ENCODE peak calls at places on chromosomes 11 and 22, in nine cellular contexts. One of them, this sample, is unnamed.

GRCh38 chr22:36486619-36487384 is 5.4 kb upstream of the TXN2 start:
- DNase-seq in activated CD8-positive, alpha-beta memory T cell treated with anti-CD3 and anti-CD28 coated beads for 1 hour: peak
- DNase-seq in NCI-H1436: no peak
- DNase-seq in GM12865: peak
- DNase-seq in MV-4-11: peak
- DNase-seq in stimulated activated CD4-positive, alpha-beta T cell treated with anti-CD3 and anti-CD28 coated beads, Interleukin-1b, Interleukin-23, amount 100 ng/mL, for 48 hours: peak
- DNase-seq in T1000: peak
- DNase-seq in cerebellum: no peak
- DNase-seq in NAMALWA: peak
- DNase-seq in this sample: peak

GRCh38 chr11:623999-624704 is 603 bp downstream of the CDHR5 start:
- DNase-seq in activated CD8-positive, alpha-beta memory T cell treated with anti-CD3 and anti-CD28 coated beads for 1 hour: no peak
- DNase-seq in NCI-H1436: no peak
- DNase-seq in GM12865: no peak
- DNase-seq in MV-4-11: no peak
- DNase-seq in stimulated activated CD4-positive, alpha-beta T cell treated with anti-CD3 and anti-CD28 coated beads, Interleukin-1b, Interleukin-23, amount 100 ng/mL, for 48 hours: no peak
- DNase-seq in T1000: no peak
- DNase-seq in cerebellum: no peak
- DNase-seq in NAMALWA: no peak
- DNase-seq in this sample: no peak

GRCh38 chr11:58243954-58244353 is 15.2 kb upstream of the OR10Q1 start:
- DNase-seq in activated CD8-positive, alpha-beta memory T cell treated with anti-CD3 and anti-CD28 coated beads for 1 hour: no peak
- DNase-seq in NCI-H1436: no peak
- DNase-seq in GM12865: no peak
- DNase-seq in MV-4-11: no peak
- DNase-seq in stimulated activated CD4-positive, alpha-beta T cell treated with anti-CD3 and anti-CD28 coated beads, Interleukin-1b, Interleukin-23, amount 100 ng/mL, for 48 hours: no peak
- DNase-seq in T1000: no peak
- DNase-seq in cerebellum: no peak
- DNase-seq in NAMALWA: no peak
- DNase-seq in this sample: no peak

GRCh38 chr22:18096823-18097222 is 13.8 kb upstream of the TUBA8 start:
- DNase-seq in activated CD8-positive, alpha-beta memory T cell treated with anti-CD3 and anti-CD28 coated beads for 1 hour: no peak
- DNase-seq in NCI-H1436: no peak
- DNase-seq in GM12865: peak
- DNase-seq in MV-4-11: peak
- DNase-seq in stimulated activated CD4-positive, alpha-beta T cell treated with anti-CD3 and anti-CD28 coated beads, Interleukin-1b, Interleukin-23, amount 100 ng/mL, for 48 hours: peak
- DNase-seq in T1000: no peak
- DNase-seq in cerebellum: no peak
- DNase-seq in NAMALWA: no peak
- DNase-seq in this sample: no peak

GRCh38 chr11:112693781-112694180 is 267.4 kb upstream of the NCAM1 start:
- DNase-seq in activated CD8-positive, alpha-beta memory T cell treated with anti-CD3 and anti-CD28 coated beads for 1 hour: no peak
- DNase-seq in NCI-H1436: no peak
- DNase-seq in GM12865: no peak
- DNase-seq in MV-4-11: no peak
- DNase-seq in stimulated activated CD4-positive, alpha-beta T cell treated with anti-CD3 and anti-CD28 coated beads, Interleukin-1b, Interleukin-23, amount 100 ng/mL, for 48 hours: no peak
- DNase-seq in T1000: no peak
- DNase-seq in cerebellum: no peak
- DNase-seq in NAMALWA: no peak
- DNase-seq in this sample: no peak

GRCh38 chr11:121814962-121815361 is 301.1 kb downstream of the BLID start:
- DNase-seq in activated CD8-positive, alpha-beta memory T cell treated with anti-CD3 and anti-CD28 coated beads for 1 hour: no peak
- DNase-seq in NCI-H1436: no peak
- DNase-seq in GM12865: no peak
- DNase-seq in MV-4-11: no peak
- DNase-seq in stimulated activated CD4-positive, alpha-beta T cell treated with anti-CD3 and anti-CD28 coated beads, Interleukin-1b, Interleukin-23, amount 100 ng/mL, for 48 hours: no peak
- DNase-seq in T1000: no peak
- DNase-seq in cerebellum: no peak
- DNase-seq in NAMALWA: no peak
- DNase-seq in this sample: no peak

GRCh38 chr11:131689049-131689925 is 318.9 kb downstream of the NTM start:
- DNase-seq in activated CD8-positive, alpha-beta memory T cell treated with anti-CD3 and anti-CD28 coated beads for 1 hour: no peak
- DNase-seq in NCI-H1436: no peak
- DNase-seq in GM12865: no peak
- DNase-seq in MV-4-11: no peak
- DNase-seq in stimulated activated CD4-positive, alpha-beta T cell treated with anti-CD3 and anti-CD28 coated beads, Interleukin-1b, Interleukin-23, amount 100 ng/mL, for 48 hours: no peak
- DNase-seq in T1000: no peak
- DNase-seq in cerebellum: no peak
- DNase-seq in NAMALWA: no peak
- DNase-seq in this sample: no peak

GRCh38 chr11:107457205-107457557 is 444 bp downstream of the CWF19L2 start:
- DNase-seq in activated CD8-positive, alpha-beta memory T cell treated with anti-CD3 and anti-CD28 coated beads for 1 hour: no peak
- DNase-seq in NCI-H1436: no peak
- DNase-seq in GM12865: peak
- DNase-seq in MV-4-11: no peak
- DNase-seq in stimulated activated CD4-positive, alpha-beta T cell treated with anti-CD3 and anti-CD28 coated beads, Interleukin-1b, Interleukin-23, amount 100 ng/mL, for 48 hours: no peak
- DNase-seq in T1000: no peak
- DNase-seq in cerebellum: peak
- DNase-seq in NAMALWA: peak
- DNase-seq in this sample: no peak

GRCh38 chr11:1953489-1954284 is 6.6 kb downstream of the MRPL23 start:
- DNase-seq in activated CD8-positive, alpha-beta memory T cell treated with anti-CD3 and anti-CD28 coated beads for 1 hour: no peak
- DNase-seq in NCI-H1436: no peak
- DNase-seq in GM12865: no peak
- DNase-seq in MV-4-11: no peak
- DNase-seq in stimulated activated CD4-positive, alpha-beta T cell treated with anti-CD3 and anti-CD28 coated beads, Interleukin-1b, Interleukin-23, amount 100 ng/mL, for 48 hours: no peak
- DNase-seq in T1000: no peak
- DNase-seq in cerebellum: no peak
- DNase-seq in NAMALWA: peak
- DNase-seq in this sample: no peak

GRCh38 chr11:3028808-3029207 is 28.4 kb downstream of the CARS1 start:
- DNase-seq in activated CD8-positive, alpha-beta memory T cell treated with anti-CD3 and anti-CD28 coated beads for 1 hour: no peak
- DNase-seq in NCI-H1436: no peak
- DNase-seq in GM12865: no peak
- DNase-seq in MV-4-11: no peak
- DNase-seq in stimulated activated CD4-positive, alpha-beta T cell treated with anti-CD3 and anti-CD28 coated beads, Interleukin-1b, Interleukin-23, amount 100 ng/mL, for 48 hours: no peak
- DNase-seq in T1000: no peak
- DNase-seq in cerebellum: no peak
- DNase-seq in NAMALWA: no peak
- DNase-seq in this sample: no peak

GRCh38 chr11:117807482-117808272 is 10.7 kb upstream of the DSCAML1 start:
- DNase-seq in activated CD8-positive, alpha-beta memory T cell treated with anti-CD3 and anti-CD28 coated beads for 1 hour: peak
- DNase-seq in NCI-H1436: peak
- DNase-seq in GM12865: peak
- DNase-seq in MV-4-11: peak
- DNase-seq in stimulated activated CD4-positive, alpha-beta T cell treated with anti-CD3 and anti-CD28 coated beads, Interleukin-1b, Interleukin-23, amount 100 ng/mL, for 48 hours: peak
- DNase-seq in T1000: no peak
- DNase-seq in cerebellum: peak
- DNase-seq in NAMALWA: peak
- DNase-seq in this sample: peak

GRCh38 chr11:33055361-33055760 is 16.0 kb downstream of the TCP11L1 start:
- DNase-seq in activated CD8-positive, alpha-beta memory T cell treated with anti-CD3 and anti-CD28 coated beads for 1 hour: no peak
- DNase-seq in NCI-H1436: no peak
- DNase-seq in GM12865: no peak
- DNase-seq in MV-4-11: no peak
- DNase-seq in stimulated activated CD4-positive, alpha-beta T cell treated with anti-CD3 and anti-CD28 coated beads, Interleukin-1b, Interleukin-23, amount 100 ng/mL, for 48 hours: no peak
- DNase-seq in T1000: no peak
- DNase-seq in cerebellum: no peak
- DNase-seq in NAMALWA: no peak
- DNase-seq in this sample: no peak

GRCh38 chr11:14413307-14414072 is 54.5 kb upstream of the RRAS2 start:
- DNase-seq in activated CD8-positive, alpha-beta memory T cell treated with anti-CD3 and anti-CD28 coated beads for 1 hour: no peak
- DNase-seq in NCI-H1436: no peak
- DNase-seq in GM12865: peak
- DNase-seq in MV-4-11: no peak
- DNase-seq in stimulated activated CD4-positive, alpha-beta T cell treated with anti-CD3 and anti-CD28 coated beads, Interleukin-1b, Interleukin-23, amount 100 ng/mL, for 48 hours: peak
- DNase-seq in T1000: no peak
- DNase-seq in cerebellum: peak
- DNase-seq in NAMALWA: peak
- DNase-seq in this sample: peak

GRCh38 chr11:1005913-1006312 is 30.6 kb downstream of the MUC6 start:
- DNase-seq in activated CD8-positive, alpha-beta memory T cell treated with anti-CD3 and anti-CD28 coated beads for 1 hour: no peak
- DNase-seq in NCI-H1436: peak
- DNase-seq in GM12865: no peak
- DNase-seq in MV-4-11: no peak
- DNase-seq in stimulated activated CD4-positive, alpha-beta T cell treated with anti-CD3 and anti-CD28 coated beads, Interleukin-1b, Interleukin-23, amount 100 ng/mL, for 48 hours: no peak
- DNase-seq in T1000: no peak
- DNase-seq in cerebellum: no peak
- DNase-seq in NAMALWA: peak
- DNase-seq in this sample: no peak

GRCh38 chr22:44682556-44683168 is 19.3 kb upstream of the PRR5 start:
- DNase-seq in activated CD8-positive, alpha-beta memory T cell treated with anti-CD3 and anti-CD28 coated beads for 1 hour: no peak
- DNase-seq in NCI-H1436: peak
- DNase-seq in GM12865: no peak
- DNase-seq in MV-4-11: no peak
- DNase-seq in stimulated activated CD4-positive, alpha-beta T cell treated with anti-CD3 and anti-CD28 coated beads, Interleukin-1b, Interleukin-23, amount 100 ng/mL, for 48 hours: no peak
- DNase-seq in T1000: no peak
- DNase-seq in cerebellum: no peak
- DNase-seq in NAMALWA: no peak
- DNase-seq in this sample: no peak

GRCh38 chr22:46098525-46099475 is 51.5 kb upstream of the PPARA start:
- DNase-seq in activated CD8-positive, alpha-beta memory T cell treated with anti-CD3 and anti-CD28 coated beads for 1 hour: no peak
- DNase-seq in NCI-H1436: no peak
- DNase-seq in GM12865: no peak
- DNase-seq in MV-4-11: no peak
- DNase-seq in stimulated activated CD4-positive, alpha-beta T cell treated with anti-CD3 and anti-CD28 coated beads, Interleukin-1b, Interleukin-23, amount 100 ng/mL, for 48 hours: no peak
- DNase-seq in T1000: no peak
- DNase-seq in cerebellum: no peak
- DNase-seq in NAMALWA: no peak
- DNase-seq in this sample: no peak

GRCh38 chr11:12902784-12903491 is 106.2 kb upstream of the RASSF10 start:
- DNase-seq in activated CD8-positive, alpha-beta memory T cell treated with anti-CD3 and anti-CD28 coated beads for 1 hour: no peak
- DNase-seq in NCI-H1436: no peak
- DNase-seq in GM12865: no peak
- DNase-seq in MV-4-11: no peak
- DNase-seq in stimulated activated CD4-positive, alpha-beta T cell treated with anti-CD3 and anti-CD28 coated beads, Interleukin-1b, Interleukin-23, amount 100 ng/mL, for 48 hours: no peak
- DNase-seq in T1000: no peak
- DNase-seq in cerebellum: no peak
- DNase-seq in NAMALWA: no peak
- DNase-seq in this sample: no peak

GRCh38 chr11:110125632-110126031 is 32.4 kb downstream of the ZC3H12C start:
- DNase-seq in activated CD8-positive, alpha-beta memory T cell treated with anti-CD3 and anti-CD28 coated beads for 1 hour: no peak
- DNase-seq in NCI-H1436: no peak
- DNase-seq in GM12865: no peak
- DNase-seq in MV-4-11: no peak
- DNase-seq in stimulated activated CD4-positive, alpha-beta T cell treated with anti-CD3 and anti-CD28 coated beads, Interleukin-1b, Interleukin-23, amount 100 ng/mL, for 48 hours: no peak
- DNase-seq in T1000: no peak
- DNase-seq in cerebellum: no peak
- DNase-seq in NAMALWA: no peak
- DNase-seq in this sample: no peak

GRCh38 chr11:79414644-79415317 is 26.0 kb downstream of the TENM4 start:
- DNase-seq in activated CD8-positive, alpha-beta memory T cell treated with anti-CD3 and anti-CD28 coated beads for 1 hour: no peak
- DNase-seq in NCI-H1436: no peak
- DNase-seq in GM12865: no peak
- DNase-seq in MV-4-11: no peak
- DNase-seq in stimulated activated CD4-positive, alpha-beta T cell treated with anti-CD3 and anti-CD28 coated beads, Interleukin-1b, Interleukin-23, amount 100 ng/mL, for 48 hours: no peak
- DNase-seq in T1000: no peak
- DNase-seq in cerebellum: no peak
- DNase-seq in NAMALWA: no peak
- DNase-seq in this sample: no peak

GRCh38 chr11:106409681-106410080 is 332.2 kb downstream of the AASDHPPT start:
- DNase-seq in activated CD8-positive, alpha-beta memory T cell treated with anti-CD3 and anti-CD28 coated beads for 1 hour: no peak
- DNase-seq in NCI-H1436: no peak
- DNase-seq in GM12865: no peak
- DNase-seq in MV-4-11: no peak
- DNase-seq in stimulated activated CD4-positive, alpha-beta T cell treated with anti-CD3 and anti-CD28 coated beads, Interleukin-1b, Interleukin-23, amount 100 ng/mL, for 48 hours: no peak
- DNase-seq in T1000: no peak
- DNase-seq in cerebellum: no peak
- DNase-seq in NAMALWA: no peak
- DNase-seq in this sample: no peak

GRCh38 chr11:11976476-11977187 is 31.8 kb downstream of the DKK3 start:
- DNase-seq in activated CD8-positive, alpha-beta memory T cell treated with anti-CD3 and anti-CD28 coated beads for 1 hour: no peak
- DNase-seq in NCI-H1436: no peak
- DNase-seq in GM12865: no peak
- DNase-seq in MV-4-11: no peak
- DNase-seq in stimulated activated CD4-positive, alpha-beta T cell treated with anti-CD3 and anti-CD28 coated beads, Interleukin-1b, Interleukin-23, amount 100 ng/mL, for 48 hours: no peak
- DNase-seq in T1000: no peak
- DNase-seq in cerebellum: no peak
- DNase-seq in NAMALWA: no peak
- DNase-seq in this sample: no peak

GRCh38 chr11:60852639-60853468 is 2.9 kb downstream of the PTGDR2 start:
- DNase-seq in activated CD8-positive, alpha-beta memory T cell treated with anti-CD3 and anti-CD28 coated beads for 1 hour: no peak
- DNase-seq in NCI-H1436: no peak
- DNase-seq in GM12865: no peak
- DNase-seq in MV-4-11: no peak
- DNase-seq in stimulated activated CD4-positive, alpha-beta T cell treated with anti-CD3 and anti-CD28 coated beads, Interleukin-1b, Interleukin-23, amount 100 ng/mL, for 48 hours: no peak
- DNase-seq in T1000: no peak
- DNase-seq in cerebellum: no peak
- DNase-seq in NAMALWA: no peak
- DNase-seq in this sample: no peak

GRCh38 chr11:18617688-18618340 is 16.3 kb downstream of the SPTY2D1 start:
- DNase-seq in activated CD8-positive, alpha-beta memory T cell treated with anti-CD3 and anti-CD28 coated beads for 1 hour: no peak
- DNase-seq in NCI-H1436: no peak
- DNase-seq in GM12865: peak
- DNase-seq in MV-4-11: peak
- DNase-seq in stimulated activated CD4-positive, alpha-beta T cell treated with anti-CD3 and anti-CD28 coated beads, Interleukin-1b, Interleukin-23, amount 100 ng/mL, for 48 hours: peak
- DNase-seq in T1000: no peak
- DNase-seq in cerebellum: no peak
- DNase-seq in NAMALWA: no peak
- DNase-seq in this sample: no peak

GRCh38 chr22:31187627-31188026 is 24.5 kb upstream of the LIMK2 start:
- DNase-seq in activated CD8-positive, alpha-beta memory T cell treated with anti-CD3 and anti-CD28 coated beads for 1 hour: no peak
- DNase-seq in NCI-H1436: no peak
- DNase-seq in GM12865: no peak
- DNase-seq in MV-4-11: no peak
- DNase-seq in stimulated activated CD4-positive, alpha-beta T cell treated with anti-CD3 and anti-CD28 coated beads, Interleukin-1b, Interleukin-23, amount 100 ng/mL, for 48 hours: no peak
- DNase-seq in T1000: no peak
- DNase-seq in cerebellum: no peak
- DNase-seq in NAMALWA: no peak
- DNase-seq in this sample: no peak

GRCh38 chr22:37222440-37222971 is 10.2 kb upstream of the SSTR3 start:
- DNase-seq in activated CD8-positive, alpha-beta memory T cell treated with anti-CD3 and anti-CD28 coated beads for 1 hour: no peak
- DNase-seq in NCI-H1436: no peak
- DNase-seq in GM12865: peak
- DNase-seq in MV-4-11: peak
- DNase-seq in stimulated activated CD4-positive, alpha-beta T cell treated with anti-CD3 and anti-CD28 coated beads, Interleukin-1b, Interleukin-23, amount 100 ng/mL, for 48 hours: peak
- DNase-seq in T1000: no peak
- DNase-seq in cerebellum: no peak
- DNase-seq in NAMALWA: no peak
- DNase-seq in this sample: no peak

GRCh38 chr11:112298535-112298934 is 37.9 kb upstream of the PLET1 start:
- DNase-seq in activated CD8-positive, alpha-beta memory T cell treated with anti-CD3 and anti-CD28 coated beads for 1 hour: no peak
- DNase-seq in NCI-H1436: no peak
- DNase-seq in GM12865: no peak
- DNase-seq in MV-4-11: no peak
- DNase-seq in stimulated activated CD4-positive, alpha-beta T cell treated with anti-CD3 and anti-CD28 coated beads, Interleukin-1b, Interleukin-23, amount 100 ng/mL, for 48 hours: no peak
- DNase-seq in T1000: no peak
- DNase-seq in cerebellum: no peak
- DNase-seq in NAMALWA: no peak
- DNase-seq in this sample: no peak

GRCh38 chr22:43126506-43127165 is 16.1 kb downstream of the BIK start:
- DNase-seq in activated CD8-positive, alpha-beta memory T cell treated with anti-CD3 and anti-CD28 coated beads for 1 hour: no peak
- DNase-seq in NCI-H1436: no peak
- DNase-seq in GM12865: no peak
- DNase-seq in MV-4-11: peak
- DNase-seq in stimulated activated CD4-positive, alpha-beta T cell treated with anti-CD3 and anti-CD28 coated beads, Interleukin-1b, Interleukin-23, amount 100 ng/mL, for 48 hours: no peak
- DNase-seq in T1000: peak
- DNase-seq in cerebellum: no peak
- DNase-seq in NAMALWA: no peak
- DNase-seq in this sample: no peak

GRCh38 chr11:73121692-73122091 is 20.4 kb downstream of the FCHSD2 start:
- DNase-seq in activated CD8-positive, alpha-beta memory T cell treated with anti-CD3 and anti-CD28 coated beads for 1 hour: no peak
- DNase-seq in NCI-H1436: no peak
- DNase-seq in GM12865: no peak
- DNase-seq in MV-4-11: no peak
- DNase-seq in stimulated activated CD4-positive, alpha-beta T cell treated with anti-CD3 and anti-CD28 coated beads, Interleukin-1b, Interleukin-23, amount 100 ng/mL, for 48 hours: no peak
- DNase-seq in T1000: no peak
- DNase-seq in cerebellum: no peak
- DNase-seq in NAMALWA: no peak
- DNase-seq in this sample: no peak

GRCh38 chr11:70844387-70844786 is 408.0 kb downstream of the SHANK2 start:
- DNase-seq in activated CD8-positive, alpha-beta memory T cell treated with anti-CD3 and anti-CD28 coated beads for 1 hour: no peak
- DNase-seq in NCI-H1436: no peak
- DNase-seq in GM12865: no peak
- DNase-seq in MV-4-11: no peak
- DNase-seq in stimulated activated CD4-positive, alpha-beta T cell treated with anti-CD3 and anti-CD28 coated beads, Interleukin-1b, Interleukin-23, amount 100 ng/mL, for 48 hours: no peak
- DNase-seq in T1000: no peak
- DNase-seq in cerebellum: no peak
- DNase-seq in NAMALWA: no peak
- DNase-seq in this sample: no peak

GRCh38 chr22:50548046-50548912 is 2.6 kb downstream of the KLHDC7B start:
- DNase-seq in activated CD8-positive, alpha-beta memory T cell treated with anti-CD3 and anti-CD28 coated beads for 1 hour: peak
- DNase-seq in NCI-H1436: no peak
- DNase-seq in GM12865: no peak
- DNase-seq in MV-4-11: no peak
- DNase-seq in stimulated activated CD4-positive, alpha-beta T cell treated with anti-CD3 and anti-CD28 coated beads, Interleukin-1b, Interleukin-23, amount 100 ng/mL, for 48 hours: peak
- DNase-seq in T1000: no peak
- DNase-seq in cerebellum: peak
- DNase-seq in NAMALWA: no peak
- DNase-seq in this sample: no peak

GRCh38 chr11:41872458-41872857 is 413.0 kb upstream of the LRRC4C start:
- DNase-seq in activated CD8-positive, alpha-beta memory T cell treated with anti-CD3 and anti-CD28 coated beads for 1 hour: no peak
- DNase-seq in NCI-H1436: no peak
- DNase-seq in GM12865: no peak
- DNase-seq in MV-4-11: no peak
- DNase-seq in stimulated activated CD4-positive, alpha-beta T cell treated with anti-CD3 and anti-CD28 coated beads, Interleukin-1b, Interleukin-23, amount 100 ng/mL, for 48 hours: no peak
- DNase-seq in T1000: no peak
- DNase-seq in cerebellum: no peak
- DNase-seq in NAMALWA: no peak
- DNase-seq in this sample: no peak

This sample was measured in cerebellar cortex.